ENCODE peak calls at places on chromosomes 13 and 19, in seven cellular contexts. One of them, this sample, is unnamed.

GRCh38 chr13:60211548-60211947 is 47.8 kb upstream of the DIAPH3 start:
- DNase-seq in body of pancreas: no peak
- DNase-seq in spleen: no peak
- DNase-seq in Karpas-422: no peak
- DNase-seq in naive thymus-derived CD8-positive, alpha-beta T cell: no peak
- DNase-seq in CD8-positive, alpha-beta T cell: no peak
- DNase-seq in stimulated activated CD4-positive, alpha-beta T cell treated with anti-CD3 and anti-CD28 coated beads, Interleukin-1b, Interleukin-23, amount 100 ng/mL, for 4 hours: no peak
- DNase-seq in this sample: no peak

GRCh38 chr13:80037505-80037888 is 303.4 kb downstream of the SPRY2 start:
- DNase-seq in Karpas-422: no peak
- DNase-seq in body of pancreas: no peak
- DNase-seq in naive thymus-derived CD8-positive, alpha-beta T cell: no peak
- DNase-seq in stimulated activated CD4-positive, alpha-beta T cell treated with anti-CD3 and anti-CD28 coated beads, Interleukin-1b, Interleukin-23, amount 100 ng/mL, for 4 hours: no peak
- DNase-seq in spleen: no peak
- DNase-seq in CD8-positive, alpha-beta T cell: no peak
- DNase-seq in this sample: no peak

GRCh38 chr19:46489445-46490272 is 6.0 kb downstream of the PNMA8B start:
- DNase-seq in Karpas-422: no peak
- DNase-seq in spleen: peak; percentile 78
- DNase-seq in naive thymus-derived CD8-positive, alpha-beta T cell: no peak
- DNase-seq in stimulated activated CD4-positive, alpha-beta T cell treated with anti-CD3 and anti-CD28 coated beads, Interleukin-1b, Interleukin-23, amount 100 ng/mL, for 4 hours: no peak
- DNase-seq in CD8-positive, alpha-beta T cell: no peak
- DNase-seq in body of pancreas: no peak
- DNase-seq in this sample: no peak

GRCh38 chr13:98214707-98215106 is 37.6 kb upstream of the RNF113B start:
- DNase-seq in Karpas-422: no peak
- DNase-seq in naive thymus-derived CD8-positive, alpha-beta T cell: no peak
- DNase-seq in CD8-positive, alpha-beta T cell: no peak
- DNase-seq in stimulated activated CD4-positive, alpha-beta T cell treated with anti-CD3 and anti-CD28 coated beads, Interleukin-1b, Interleukin-23, amount 100 ng/mL, for 4 hours: no peak
- DNase-seq in body of pancreas: peak; percentile 31
- DNase-seq in spleen: no peak
- DNase-seq in this sample: no peak

GRCh38 chr13:90999401-90999800 is 348.1 kb upstream of the MIR17HG start:
- DNase-seq in spleen: no peak
- DNase-seq in Karpas-422: no peak
- DNase-seq in naive thymus-derived CD8-positive, alpha-beta T cell: no peak
- DNase-seq in stimulated activated CD4-positive, alpha-beta T cell treated with anti-CD3 and anti-CD28 coated beads, Interleukin-1b, Interleukin-23, amount 100 ng/mL, for 4 hours: no peak
- DNase-seq in body of pancreas: no peak
- DNase-seq in CD8-positive, alpha-beta T cell: no peak
- DNase-seq in this sample: no peak

GRCh38 chr13:113448545-113448884 is 4.8 kb downstream of the ADPRHL1 start:
- DNase-seq in Karpas-422: peak; percentile 80
- DNase-seq in CD8-positive, alpha-beta T cell: no peak
- DNase-seq in spleen: no peak
- DNase-seq in body of pancreas: peak; percentile 79
- DNase-seq in stimulated activated CD4-positive, alpha-beta T cell treated with anti-CD3 and anti-CD28 coated beads, Interleukin-1b, Interleukin-23, amount 100 ng/mL, for 4 hours: no peak
- DNase-seq in naive thymus-derived CD8-positive, alpha-beta T cell: no peak
- DNase-seq in this sample: no peak

GRCh38 chr19:38663156-38663651 is 15.8 kb downstream of the ACTN4 start:
- DNase-seq in naive thymus-derived CD8-positive, alpha-beta T cell: no peak
- DNase-seq in spleen: peak; percentile 68
- DNase-seq in body of pancreas: no peak
- DNase-seq in CD8-positive, alpha-beta T cell: no peak
- DNase-seq in stimulated activated CD4-positive, alpha-beta T cell treated with anti-CD3 and anti-CD28 coated beads, Interleukin-1b, Interleukin-23, amount 100 ng/mL, for 4 hours: no peak
- DNase-seq in Karpas-422: no peak
- DNase-seq in this sample: no peak

GRCh38 chr19:45455707-45456499 is 11.9 kb upstream of the FOSB start:
- DNase-seq in CD8-positive, alpha-beta T cell: peak; percentile 69
- DNase-seq in stimulated activated CD4-positive, alpha-beta T cell treated with anti-CD3 and anti-CD28 coated beads, Interleukin-1b, Interleukin-23, amount 100 ng/mL, for 4 hours: peak; percentile 37
- DNase-seq in Karpas-422: no peak
- DNase-seq in spleen: peak; percentile 81
- DNase-seq in body of pancreas: peak; percentile 97
- DNase-seq in naive thymus-derived CD8-positive, alpha-beta T cell: peak; percentile 61
- DNase-seq in this sample: peak; percentile 68

GRCh38 chr19:55005684-55006488 is 32.2 kb downstream of the GP6 start:
- DNase-seq in body of pancreas: peak; percentile 37
- DNase-seq in CD8-positive, alpha-beta T cell: peak; percentile 48
- DNase-seq in spleen: no peak
- DNase-seq in Karpas-422: peak; percentile 98
- DNase-seq in stimulated activated CD4-positive, alpha-beta T cell treated with anti-CD3 and anti-CD28 coated beads, Interleukin-1b, Interleukin-23, amount 100 ng/mL, for 4 hours: no peak
- DNase-seq in naive thymus-derived CD8-positive, alpha-beta T cell: peak; percentile 22
- DNase-seq in this sample: peak; percentile 49

GRCh38 chr19:38319421-38320258 is at the start of gene KCNK6:
- DNase-seq in naive thymus-derived CD8-positive, alpha-beta T cell: peak; percentile 24
- DNase-seq in Karpas-422: no peak
- DNase-seq in spleen: peak; percentile 88
- DNase-seq in body of pancreas: peak; percentile 62
- DNase-seq in CD8-positive, alpha-beta T cell: peak; percentile 40
- DNase-seq in stimulated activated CD4-positive, alpha-beta T cell treated with anti-CD3 and anti-CD28 coated beads, Interleukin-1b, Interleukin-23, amount 100 ng/mL, for 4 hours: peak; percentile 55
- DNase-seq in this sample: peak; percentile 35

GRCh38 chr13:97119899-97120745 is 102.0 kb upstream of the MBNL2 start:
- DNase-seq in spleen: no peak
- DNase-seq in body of pancreas: no peak
- DNase-seq in CD8-positive, alpha-beta T cell: no peak
- DNase-seq in stimulated activated CD4-positive, alpha-beta T cell treated with anti-CD3 and anti-CD28 coated beads, Interleukin-1b, Interleukin-23, amount 100 ng/mL, for 4 hours: no peak
- DNase-seq in Karpas-422: no peak
- DNase-seq in naive thymus-derived CD8-positive, alpha-beta T cell: no peak
- DNase-seq in this sample: no peak

GRCh38 chr13:31725841-31726240 is 13.5 kb upstream of the RXFP2 start:
- DNase-seq in body of pancreas: no peak
- DNase-seq in stimulated activated CD4-positive, alpha-beta T cell treated with anti-CD3 and anti-CD28 coated beads, Interleukin-1b, Interleukin-23, amount 100 ng/mL, for 4 hours: no peak
- DNase-seq in naive thymus-derived CD8-positive, alpha-beta T cell: no peak
- DNase-seq in Karpas-422: peak; percentile 17
- DNase-seq in spleen: no peak
- DNase-seq in CD8-positive, alpha-beta T cell: no peak
- DNase-seq in this sample: no peak

GRCh38 chr13:71663431-71663830 is 203.6 kb downstream of the DACH1 start:
- DNase-seq in spleen: no peak
- DNase-seq in stimulated activated CD4-positive, alpha-beta T cell treated with anti-CD3 and anti-CD28 coated beads, Interleukin-1b, Interleukin-23, amount 100 ng/mL, for 4 hours: no peak
- DNase-seq in body of pancreas: no peak
- DNase-seq in CD8-positive, alpha-beta T cell: no peak
- DNase-seq in Karpas-422: no peak
- DNase-seq in naive thymus-derived CD8-positive, alpha-beta T cell: no peak
- DNase-seq in this sample: no peak

GRCh38 chr13:27295660-27296059 is 25.0 kb downstream of the RASL11A start:
- DNase-seq in spleen: no peak
- DNase-seq in Karpas-422: no peak
- DNase-seq in naive thymus-derived CD8-positive, alpha-beta T cell: no peak
- DNase-seq in stimulated activated CD4-positive, alpha-beta T cell treated with anti-CD3 and anti-CD28 coated beads, Interleukin-1b, Interleukin-23, amount 100 ng/mL, for 4 hours: no peak
- DNase-seq in body of pancreas: no peak
- DNase-seq in CD8-positive, alpha-beta T cell: no peak
- DNase-seq in this sample: no peak

GRCh38 chr19:54882758-54883157 is 8.7 kb downstream of the FCAR start:
- DNase-seq in naive thymus-derived CD8-positive, alpha-beta T cell: no peak
- DNase-seq in stimulated activated CD4-positive, alpha-beta T cell treated with anti-CD3 and anti-CD28 coated beads, Interleukin-1b, Interleukin-23, amount 100 ng/mL, for 4 hours: no peak
- DNase-seq in spleen: no peak
- DNase-seq in Karpas-422: peak; percentile 50
- DNase-seq in CD8-positive, alpha-beta T cell: no peak
- DNase-seq in body of pancreas: no peak
- DNase-seq in this sample: no peak

GRCh38 chr19:7971553-7972520 is 28.4 kb upstream of the TIMM44 start:
- DNase-seq in naive thymus-derived CD8-positive, alpha-beta T cell: no peak
- DNase-seq in spleen: peak; percentile 74
- DNase-seq in body of pancreas: no peak
- DNase-seq in Karpas-422: no peak
- DNase-seq in CD8-positive, alpha-beta T cell: no peak
- DNase-seq in stimulated activated CD4-positive, alpha-beta T cell treated with anti-CD3 and anti-CD28 coated beads, Interleukin-1b, Interleukin-23, amount 100 ng/mL, for 4 hours: no peak
- DNase-seq in this sample: no peak

GRCh38 chr19:32676186-32676894 is 692 bp downstream of the RGS9BP start:
- DNase-seq in CD8-positive, alpha-beta T cell: no peak
- DNase-seq in body of pancreas: peak; percentile 20
- DNase-seq in stimulated activated CD4-positive, alpha-beta T cell treated with anti-CD3 and anti-CD28 coated beads, Interleukin-1b, Interleukin-23, amount 100 ng/mL, for 4 hours: peak; percentile 21
- DNase-seq in naive thymus-derived CD8-positive, alpha-beta T cell: no peak
- DNase-seq in Karpas-422: no peak
- DNase-seq in spleen: peak; percentile 86
- DNase-seq in this sample: no peak

GRCh38 chr19:8311461-8312260 is 3.5 kb upstream of the CD320 start:
- DNase-seq in body of pancreas: no peak
- DNase-seq in Karpas-422: no peak
- DNase-seq in CD8-positive, alpha-beta T cell: no peak
- DNase-seq in naive thymus-derived CD8-positive, alpha-beta T cell: no peak
- DNase-seq in spleen: peak; percentile 76
- DNase-seq in stimulated activated CD4-positive, alpha-beta T cell treated with anti-CD3 and anti-CD28 coated beads, Interleukin-1b, Interleukin-23, amount 100 ng/mL, for 4 hours: no peak
- DNase-seq in this sample: no peak

GRCh38 chr13:51785592-51786424 is 18.2 kb downstream of the DHRS12 start:
- DNase-seq in stimulated activated CD4-positive, alpha-beta T cell treated with anti-CD3 and anti-CD28 coated beads, Interleukin-1b, Interleukin-23, amount 100 ng/mL, for 4 hours: no peak
- DNase-seq in CD8-positive, alpha-beta T cell: no peak
- DNase-seq in spleen: no peak
- DNase-seq in Karpas-422: no peak
- DNase-seq in naive thymus-derived CD8-positive, alpha-beta T cell: no peak
- DNase-seq in body of pancreas: peak; percentile 62
- DNase-seq in this sample: no peak

GRCh38 chr13:111043575-111043982 is 71.5 kb upstream of the ARHGEF7 start:
- DNase-seq in body of pancreas: no peak
- DNase-seq in Karpas-422: no peak
- DNase-seq in naive thymus-derived CD8-positive, alpha-beta T cell: no peak
- DNase-seq in CD8-positive, alpha-beta T cell: no peak
- DNase-seq in stimulated activated CD4-positive, alpha-beta T cell treated with anti-CD3 and anti-CD28 coated beads, Interleukin-1b, Interleukin-23, amount 100 ng/mL, for 4 hours: no peak
- DNase-seq in spleen: no peak
- DNase-seq in this sample: no peak